ENCODE peak calls at places on chromosomes 2 and 18, in seven cellular contexts. E, F, N, U, T, Y and W are unnamed samples.

GRCh38 chr2:26969089-26969844 is 1.2 kb upstream of the MAPRE3 start:
- DNase-seq in E (no peak), F (no peak), N (no peak), U (no peak), T (no peak), Y (no peak), W (no peak)

GRCh38 chr2:10402652-10403215 is 45.4 kb downstream of the ODC1 start:
- DNase-seq in E (no peak), F (no peak), N (no peak), U (no peak), T (no peak), Y (no peak), W (no peak)

GRCh38 chr18:69494841-69495240 is 94.2 kb downstream of the DOK6 start:
- DNase-seq in E (no peak), F (no peak), N (no peak), U (no peak), T (no peak), Y (no peak), W (no peak)

GRCh38 chr18:316391-316790 is 48.5 kb upstream of the THOC1 start:
- DNase-seq in E (no peak), F (no peak), N (no peak), U (no peak), T (peak), Y (no peak), W (no peak)

GRCh38 chr2:174551697-174552096 is 45.9 kb downstream of the WIPF1 start:
- DNase-seq in E (no peak), F (no peak), N (no peak), U (no peak), T (no peak), Y (no peak), W (no peak)

GRCh38 chr2:71471276-71471675 is 17.9 kb downstream of the DYSF start:
- DNase-seq in E (peak), F (no peak), N (no peak), U (no peak), T (no peak), Y (no peak), W (peak)

GRCh38 chr2:238581126-238581525 is 154.4 kb downstream of the ASB1 start:
- DNase-seq in E (no peak), F (no peak), N (no peak), U (no peak), T (peak), Y (no peak), W (no peak)

GRCh38 chr2:62292190-62292589 is 96.3 kb downstream of the B3GNT2 start:
- DNase-seq in E (no peak), F (no peak), N (no peak), U (no peak), T (no peak), Y (no peak), W (peak)

GRCh38 chr2:20179755-20180594 is 45.0 kb downstream of the SDC1 start:
- DNase-seq in E (no peak), F (no peak), N (no peak), U (peak), T (no peak), Y (no peak), W (peak)

GRCh38 chr18:76442413-76443171 is 52.5 kb downstream of the ZNF516 start:
- DNase-seq in E (no peak), F (no peak), N (no peak), U (no peak), T (no peak), Y (no peak), W (no peak)

GRCh38 chr2:68357608-68358337 is 7.3 kb upstream of the PLEK start:
- DNase-seq in E (no peak), F (no peak), N (no peak), U (peak), T (peak), Y (peak), W (peak)

GRCh38 chr2:71895320-71896161 is 252.1 kb downstream of the CYP26B1 start:
- DNase-seq in E (no peak), F (no peak), N (no peak), U (peak), T (no peak), Y (no peak), W (no peak)

GRCh38 chr2:164558450-164558849 is 62.8 kb downstream of the GRB14 start:
- DNase-seq in E (no peak), F (no peak), N (no peak), U (no peak), T (peak), Y (peak), W (no peak)

GRCh38 chr2:35973737-35974132 is 381.8 kb upstream of the CRIM1 start:
- DNase-seq in E (no peak), F (no peak), N (no peak), U (no peak), T (no peak), Y (no peak), W (peak)

GRCh38 chr18:159037-159652 is 788 bp downstream of the USP14 start:
- DNase-seq in E (no peak), F (peak), N (no peak), U (peak), T (no peak), Y (no peak), W (peak)

GRCh38 chr2:40106061-40106460 is 327.0 kb upstream of the THUMPD2 start:
- DNase-seq in E (no peak), F (no peak), N (no peak), U (no peak), T (no peak), Y (no peak), W (peak)

GRCh38 chr2:75787532-75788132 is 76.9 kb upstream of the GCFC2 start:
- DNase-seq in E (no peak), F (no peak), N (no peak), U (no peak), T (peak), Y (peak), W (peak)

GRCh38 chr2:74383254-74383653 is 3.1 kb upstream of the DCTN1 start:
- DNase-seq in E (peak), F (no peak), N (no peak), U (no peak), T (peak), Y (peak), W (no peak)

GRCh38 chr2:180520816-180521595 is 459.4 kb upstream of the UBE2E3 start:
- DNase-seq in E (no peak), F (no peak), N (no peak), U (no peak), T (no peak), Y (no peak), W (peak)

GRCh38 chr2:88707003-88707402 is 15.5 kb downstream of the RPIA start:
- DNase-seq in E (no peak), F (no peak), N (no peak), U (no peak), T (no peak), Y (no peak), W (no peak)

GRCh38 chr2:17148298-17149228 is 369.7 kb downstream of the RAD51AP2 start:
- DNase-seq in E (no peak), F (no peak), N (no peak), U (peak), T (no peak), Y (no peak), W (peak)

GRCh38 chr2:9178110-9178904 is 28.3 kb upstream of the ASAP2 start:
- DNase-seq in E (no peak), F (no peak), N (no peak), U (peak), T (no peak), Y (no peak), W (peak)

GRCh38 chr2:137252934-137253333 is 487.6 kb downstream of the THSD7B start:
- DNase-seq in E (no peak), F (no peak), N (no peak), U (no peak), T (no peak), Y (no peak), W (peak)

GRCh38 chr18:41025666-41026065 is 929.4 kb upstream of the PIK3C3 start:
- DNase-seq in E (no peak), F (no peak), N (no peak), U (no peak), T (no peak), Y (no peak), W (no peak)

GRCh38 chr2:233173115-233173514 is 78.4 kb upstream of the ATG16L1 start:
- DNase-seq in E (no peak), F (no peak), N (no peak), U (no peak), T (no peak), Y (no peak), W (peak)

GRCh38 chr2:24048662-24049484 is 668 bp upstream of the FKBP1B start:
- DNase-seq in E (no peak), F (no peak), N (no peak), U (peak), T (no peak), Y (no peak), W (no peak)

GRCh38 chr18:36333418-36333817 is 35.9 kb downstream of the FHOD3 start:
- DNase-seq in E (no peak), F (no peak), N (no peak), U (no peak), T (peak), Y (no peak), W (no peak)

GRCh38 chr2:111667542-111668273 is 216.3 kb downstream of the ANAPC1 start:
- DNase-seq in E (no peak), F (peak), N (no peak), U (peak), T (peak), Y (peak), W (peak)

GRCh38 chr2:26018184-26018716 is 15.6 kb upstream of the RAB10 start:
- DNase-seq in E (no peak), F (peak), N (no peak), U (peak), T (peak), Y (peak), W (peak)

GRCh38 chr2:3189076-3189591 is 188.5 kb downstream of the EIPR1 start:
- DNase-seq in E (no peak), F (no peak), N (no peak), U (no peak), T (no peak), Y (no peak), W (no peak)